ENCODE peak calls at places on chromosome 22, in five cellular contexts. G is hypothalamus; S is epithelial cell of esophagus; E is stimulated activated naive CD8-positive, alpha-beta T cell treated with anti-CD3 and anti-CD28 coated beads, Interleukin-15, Interleukin-2, amounts not matched to agents 100 U/mL and 50 U/mL, for 24 hours; L is NCI-H1417. T is an unnamed sample.
A peak's percentile ranks its signal among the peaks of the same experiment; 100 is the strongest.

GRCh38 chr22:33823552-33823951 is 96.7 kb downstream of the LARGE1 start:
- DNase-seq in G (no peak), S (no peak), E (no peak), L (no peak), T (no peak)

GRCh38 chr22:47842119-47842518 is 1079.7 kb downstream of the TBC1D22A start:
- DNase-seq in G (no peak), S (no peak), E (no peak), L (no peak), T (no peak)

GRCh38 chr22:19884954-19885751 is 30.5 kb upstream of the GNB1L start:
- DNase-seq in G (no peak), S (no peak), E (no peak), L (no peak), T (no peak)

GRCh38 chr22:39209756-39210155 is 35.0 kb downstream of the PDGFB start:
- DNase-seq in G (no peak), S (no peak), E (peak; percentile 1), L (peak; percentile 86), T (no peak)

GRCh38 chr22:44309137-44309536 is 3.6 kb downstream of the SHISAL1 start:
- DNase-seq in G (no peak), S (peak; percentile 96), E (no peak), L (no peak), T (no peak)

GRCh38 chr22:43060213-43060612 is 29.0 kb downstream of the TTLL1 start:
- DNase-seq in G (no peak), S (peak; percentile 29), E (peak; percentile 71), L (peak; percentile 31), T (no peak)

GRCh38 chr22:27880778-27881394 is 38.2 kb downstream of the PITPNB start:
- DNase-seq in G (peak; percentile 19), S (peak; percentile 71), E (no peak), L (peak; percentile 60), T (no peak)

GRCh38 chr22:47221840-47222615 is 459.6 kb downstream of the TBC1D22A start:
- DNase-seq in G (no peak), S (no peak), E (no peak), L (peak; percentile 87), T (peak; percentile 30)

GRCh38 chr22:32142600-32142999 is 16.5 kb downstream of the C22orf42 start:
- DNase-seq in G (no peak), S (no peak), E (no peak), L (no peak), T (no peak)

GRCh38 chr22:32177221-32177765 is 18.2 kb upstream of the C22orf42 start:
- DNase-seq in G (no peak), S (peak; percentile 4), E (no peak), L (no peak), T (no peak)

GRCh38 chr22:19943665-19944026 is 2.0 kb upstream of the TXNRD2 start:
- DNase-seq in G (no peak), S (no peak), E (no peak), L (no peak), T (no peak)

GRCh38 chr22:44714703-44715350 is 12.8 kb downstream of the PRR5 start:
- DNase-seq in G (no peak), S (no peak), E (no peak), L (no peak), T (no peak)

GRCh38 chr22:17896552-17896951 is 122.3 kb upstream of the BID start:
- DNase-seq in G (peak; percentile 13), S (no peak), E (no peak), L (peak; percentile 1), T (peak; percentile 44)

GRCh38 chr22:44368611-44369010 is 55.9 kb upstream of the SHISAL1 start:
- DNase-seq in G (no peak), S (no peak), E (no peak), L (no peak), T (no peak)

GRCh38 chr22:47279337-47279736 is 516.9 kb downstream of the TBC1D22A start:
- DNase-seq in G (no peak), S (no peak), E (no peak), L (no peak), T (no peak)

GRCh38 chr22:31244044-31244942 is 32.2 kb downstream of the LIMK2 start:
- DNase-seq in G (no peak), S (peak; percentile 81), E (no peak), L (no peak), T (no peak)

GRCh38 chr22:47061226-47061625 is 298.8 kb downstream of the TBC1D22A start:
- DNase-seq in G (no peak), S (no peak), E (no peak), L (no peak), T (no peak)

GRCh38 chr22:50710221-50710620 is 27.8 kb upstream of the ACR start:
- DNase-seq in G (no peak), S (no peak), E (no peak), L (no peak), T (no peak)

GRCh38 chr22:38707346-38707745 is 1.6 kb downstream of the GTPBP1 start:
- DNase-seq in G (no peak), S (peak; percentile 86), E (no peak), L (no peak), T (no peak)

GRCh38 chr22:47094861-47095330 is 332.4 kb downstream of the TBC1D22A start:
- DNase-seq in G (no peak), S (no peak), E (no peak), L (no peak), T (no peak)

GRCh38 chr22:42792909-42793847 is 63.9 kb downstream of the ARFGAP3 start:
- DNase-seq in G (no peak), S (no peak), E (no peak), L (no peak), T (no peak)

T was measured in substantia nigra.